ENCODE peak calls at places on chromosomes 6 and 20, in four cellular contexts. One of them, this sample, is unnamed.

GRCh38 chr6:90712165-90712564 is 125.3 kb upstream of the MAP3K7 start:
- DNase-seq in T follicular helper cell: no peak
- DNase-seq in stimulated activated CD4-positive, alpha-beta T cell treated with anti-CD3 and anti-CD28 coated beads, Interleukin-1b, Interleukin-23, amount 100 ng/mL, for 24 hours: no peak
- DNase-seq in foreskin fibroblast: no peak
- DNase-seq in this sample: no peak

GRCh38 chr20:5835234-5835845 is 85.1 kb downstream of the SHLD1 start:
- DNase-seq in T follicular helper cell: peak
- DNase-seq in stimulated activated CD4-positive, alpha-beta T cell treated with anti-CD3 and anti-CD28 coated beads, Interleukin-1b, Interleukin-23, amount 100 ng/mL, for 24 hours: no peak
- DNase-seq in foreskin fibroblast: peak
- DNase-seq in this sample: peak

GRCh38 chr6:12137480-12137879 is 125.4 kb downstream of the HIVEP1 start:
- DNase-seq in T follicular helper cell: no peak
- DNase-seq in stimulated activated CD4-positive, alpha-beta T cell treated with anti-CD3 and anti-CD28 coated beads, Interleukin-1b, Interleukin-23, amount 100 ng/mL, for 24 hours: no peak
- DNase-seq in foreskin fibroblast: peak
- DNase-seq in this sample: peak

GRCh38 chr6:148238713-148239112 is 103.9 kb upstream of the SASH1 start:
- DNase-seq in T follicular helper cell: no peak
- DNase-seq in stimulated activated CD4-positive, alpha-beta T cell treated with anti-CD3 and anti-CD28 coated beads, Interleukin-1b, Interleukin-23, amount 100 ng/mL, for 24 hours: no peak
- DNase-seq in foreskin fibroblast: no peak
- DNase-seq in this sample: no peak

GRCh38 chr6:22049002-22049401 is 247.8 kb downstream of the PRL start:
- DNase-seq in T follicular helper cell: no peak
- DNase-seq in stimulated activated CD4-positive, alpha-beta T cell treated with anti-CD3 and anti-CD28 coated beads, Interleukin-1b, Interleukin-23, amount 100 ng/mL, for 24 hours: no peak
- DNase-seq in foreskin fibroblast: no peak
- DNase-seq in this sample: peak

GRCh38 chr20:58622671-58623578 is 28.2 kb upstream of the STX16 start:
- DNase-seq in T follicular helper cell: no peak
- DNase-seq in stimulated activated CD4-positive, alpha-beta T cell treated with anti-CD3 and anti-CD28 coated beads, Interleukin-1b, Interleukin-23, amount 100 ng/mL, for 24 hours: no peak
- DNase-seq in foreskin fibroblast: no peak
- DNase-seq in this sample: no peak

GRCh38 chr6:139126255-139126654 is 8.6 kb upstream of the HECA start:
- DNase-seq in T follicular helper cell: peak
- DNase-seq in stimulated activated CD4-positive, alpha-beta T cell treated with anti-CD3 and anti-CD28 coated beads, Interleukin-1b, Interleukin-23, amount 100 ng/mL, for 24 hours: no peak
- DNase-seq in foreskin fibroblast: peak
- DNase-seq in this sample: peak

GRCh38 chr6:147331401-147331800 is 127.2 kb downstream of the STXBP5 start:
- DNase-seq in T follicular helper cell: no peak
- DNase-seq in stimulated activated CD4-positive, alpha-beta T cell treated with anti-CD3 and anti-CD28 coated beads, Interleukin-1b, Interleukin-23, amount 100 ng/mL, for 24 hours: no peak
- DNase-seq in foreskin fibroblast: no peak
- DNase-seq in this sample: no peak

GRCh38 chr6:3623451-3624267 is 127.9 kb downstream of the PXDC1 start:
- DNase-seq in T follicular helper cell: no peak
- DNase-seq in stimulated activated CD4-positive, alpha-beta T cell treated with anti-CD3 and anti-CD28 coated beads, Interleukin-1b, Interleukin-23, amount 100 ng/mL, for 24 hours: no peak
- DNase-seq in foreskin fibroblast: no peak
- DNase-seq in this sample: no peak

GRCh38 chr6:105484238-105485161 is 81.6 kb upstream of the PREP start:
- DNase-seq in T follicular helper cell: no peak
- DNase-seq in stimulated activated CD4-positive, alpha-beta T cell treated with anti-CD3 and anti-CD28 coated beads, Interleukin-1b, Interleukin-23, amount 100 ng/mL, for 24 hours: no peak
- DNase-seq in foreskin fibroblast: peak
- DNase-seq in this sample: peak

GRCh38 chr6:128605961-128606360 is 85.6 kb upstream of the PTPRK start:
- DNase-seq in T follicular helper cell: no peak
- DNase-seq in stimulated activated CD4-positive, alpha-beta T cell treated with anti-CD3 and anti-CD28 coated beads, Interleukin-1b, Interleukin-23, amount 100 ng/mL, for 24 hours: no peak
- DNase-seq in foreskin fibroblast: peak
- DNase-seq in this sample: peak

This sample was measured in HFFc6.